ENCODE peak calls at places on chromosomes 1 and 21, in five cellular contexts. H is GM12878, B is A549, N is cardiac muscle cell, P is progenitor cell of endocrine pancreas. A is an unnamed sample.

GRCh38 chr1:226309398-226310122 is 596 bp upstream of the LIN9 start:
- DNase-seq in N (peak), B (peak), P (no peak), H (no peak), A (no peak)

GRCh38 chr1:231407537-231408396 is 14.3 kb downstream of the EGLN1 start:
- DNase-seq in P (no peak), B (peak), N (peak), H (no peak), A (no peak)

GRCh38 chr1:36217667-36218066 is 6.6 kb upstream of the THRAP3 start:
- DNase-seq in N (peak), H (no peak), B (peak), P (no peak), A (no peak)

GRCh38 chr21:26148071-26148470 is 22.5 kb downstream of the APP start:
- DNase-seq in P (no peak), H (no peak), N (peak), B (peak), A (no peak)

GRCh38 chr1:239999170-239999569 is 92.5 kb upstream of the FMN2 start:
- DNase-seq in H (no peak), B (no peak), N (no peak), P (no peak), A (no peak)

GRCh38 chr1:169879034-169879835 is 14.5 kb downstream of the SCYL3 start:
- DNase-seq in N (no peak), H (no peak), P (no peak), B (no peak), A (no peak)

GRCh38 chr1:182446033-182446669 is 3.8 kb upstream of the RGSL1 start:
- DNase-seq in P (no peak), B (peak), N (peak), H (peak), A (peak)

GRCh38 chr1:68449901-68450300 is at the start of gene RPE65:
- DNase-seq in N (peak), P (no peak), B (no peak), H (no peak), A (no peak)

GRCh38 chr1:183956559-183957188 is 80.9 kb downstream of the COLGALT2 start:
- DNase-seq in H (peak), B (peak), P (no peak), N (peak), A (peak)

GRCh38 chr1:81573458-81573857 is 227.3 kb upstream of the ADGRL2 start:
- DNase-seq in B (no peak), H (no peak), N (no peak), P (no peak), A (no peak)

GRCh38 chr21:42636535-42636914 is 16.9 kb upstream of the PDE9A start:
- DNase-seq in B (no peak), H (no peak), N (peak), P (no peak), A (no peak)

GRCh38 chr1:243946946-243947345 is 96.9 kb upstream of the AKT3 start:
- DNase-seq in N (peak), P (no peak), H (no peak), B (peak), A (no peak)

GRCh38 chr1:197559244-197559643 is 216.0 kb downstream of the DENND1B start:
- DNase-seq in H (no peak), P (no peak), B (no peak), N (no peak), A (no peak)

GRCh38 chr1:234484991-234485739 is 6.2 kb upstream of the TARBP1 start:
- DNase-seq in N (no peak), B (no peak), H (no peak), P (no peak), A (no peak)

GRCh38 chr1:42670425-42670824 is 11.8 kb upstream of the YBX1 start:
- DNase-seq in H (no peak), P (no peak), N (no peak), B (no peak), A (no peak)

GRCh38 chr1:4660917-4661594 is 6.6 kb downstream of the AJAP1 start:
- DNase-seq in N (no peak), P (no peak), H (no peak), B (no peak), A (no peak)

GRCh38 chr1:93601686-93602085 is 80.0 kb downstream of the BCAR3 start:
- DNase-seq in N (no peak), B (no peak), H (no peak), P (no peak), A (no peak)

GRCh38 chr1:171103862-171104261 is 13.2 kb downstream of the FMO3 start:
- DNase-seq in P (no peak), H (no peak), N (no peak), B (no peak), A (no peak)

GRCh38 chr1:171110485-171111340 is 20.0 kb downstream of the FMO3 start:
- DNase-seq in N (peak), P (no peak), B (no peak), H (no peak), A (no peak)

GRCh38 chr1:171113377-171113776 is 22.7 kb downstream of the FMO3 start:
- DNase-seq in H (no peak), P (no peak), N (no peak), B (no peak), A (no peak)

GRCh38 chr1:171107257-171107940 is 16.7 kb downstream of the FMO3 start:
- DNase-seq in P (no peak), B (no peak), N (peak), H (no peak), A (no peak)

DNA sequence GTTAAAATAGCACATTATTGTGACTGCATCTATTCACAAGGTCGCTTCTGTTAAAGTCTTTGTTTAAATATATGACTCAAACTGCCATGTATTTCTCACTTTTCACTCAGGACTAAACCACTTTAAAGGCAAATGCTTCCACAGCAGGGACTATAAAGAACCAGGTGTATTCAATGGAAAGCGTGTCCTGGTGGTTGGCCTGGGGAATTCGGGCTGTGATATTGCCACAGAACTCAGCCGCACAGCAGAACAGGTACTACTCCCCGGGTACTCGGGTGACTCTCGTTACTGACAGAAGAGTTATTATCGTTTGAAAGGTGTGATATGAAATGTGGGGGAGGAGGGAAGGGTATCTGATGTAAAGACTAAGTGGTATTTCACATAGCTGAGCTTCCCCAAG is 17.3 kb downstream of the FMO3 start:
- DNase-seq in B (no peak), P (no peak), H (no peak), N (no peak), A (no peak)
- TF ChIP-seq CTCF in B (no peak), P (no peak), H (no peak), N (no peak), A (no peak)

DNA sequence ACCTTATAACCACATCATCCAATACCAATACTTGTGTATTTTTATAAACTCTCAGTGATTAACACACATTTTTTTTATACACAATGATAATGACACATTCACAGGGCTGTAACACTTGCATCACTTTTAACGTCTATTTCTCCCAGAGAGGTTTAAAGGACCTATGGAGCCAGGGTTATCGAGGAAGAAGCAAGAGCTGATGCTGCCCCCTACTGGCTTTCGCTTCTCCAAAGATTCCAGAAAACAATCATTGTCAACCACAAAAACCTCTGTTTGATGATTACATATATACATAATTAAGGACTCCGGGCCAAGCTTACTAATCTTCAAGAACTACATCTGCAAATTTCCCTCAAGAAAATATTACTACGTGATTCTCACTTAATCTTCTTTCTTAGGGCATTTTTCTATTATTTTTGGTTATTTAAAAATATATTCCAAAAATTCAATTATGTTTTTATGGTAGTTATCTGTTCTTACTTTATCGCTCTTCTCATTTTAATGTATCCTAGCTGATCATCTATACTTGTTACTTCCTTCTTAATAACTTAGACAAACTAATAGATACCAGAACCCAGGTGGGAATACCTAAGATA is 214.5 kb downstream of the VAV3 start:
- DNase-seq in P (peak), B (peak), H (peak), N (peak), A (no peak)
- TF ChIP-seq CTCF in P (peak), B (peak), H (peak), N (peak), A (peak)

DNA sequence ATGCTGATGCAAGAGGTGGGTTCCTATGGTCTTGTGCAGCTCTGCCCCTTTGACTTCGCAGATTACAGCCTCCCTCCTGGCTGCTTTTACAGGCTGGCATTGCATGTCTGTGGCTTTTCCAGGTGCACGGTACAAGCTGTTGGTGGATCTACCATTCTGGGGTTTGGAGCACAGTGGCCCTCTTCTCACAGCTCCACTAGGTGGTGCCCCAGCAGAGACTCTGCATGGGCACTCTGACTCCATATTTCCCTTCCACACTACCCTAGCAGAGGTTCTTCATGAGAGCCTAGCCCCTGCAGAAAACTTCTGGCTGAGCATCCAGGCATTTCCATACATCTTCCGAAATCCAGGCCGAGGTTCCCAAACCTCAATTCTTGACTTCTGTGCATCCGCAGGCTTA is 989.0 kb downstream of the PLA2G4A start:
- DNase-seq in B (no peak), N (no peak), P (no peak), H (no peak), A (no peak)
- TF ChIP-seq CTCF in B (no peak), N (no peak), P (no peak), H (peak), A (peak)

GRCh38 chr1:201230676-201231075 is 40.1 kb downstream of the IGFN1 start:
- DNase-seq in P (no peak), N (no peak), B (no peak), H (no peak), A (no peak)

GRCh38 chr1:201229095-201229494 is 38.5 kb downstream of the IGFN1 start:
- DNase-seq in P (no peak), B (no peak), N (no peak), H (no peak), A (no peak)

GRCh38 chr1:201226859-201227488 is 36.4 kb downstream of the IGFN1 start:
- DNase-seq in N (no peak), B (no peak), P (no peak), H (no peak), A (no peak)

GRCh38 chr1:201228011-201228983 is 37.7 kb downstream of the IGFN1 start:
- DNase-seq in B (no peak), P (no peak), H (no peak), N (no peak), A (no peak)

DNA sequence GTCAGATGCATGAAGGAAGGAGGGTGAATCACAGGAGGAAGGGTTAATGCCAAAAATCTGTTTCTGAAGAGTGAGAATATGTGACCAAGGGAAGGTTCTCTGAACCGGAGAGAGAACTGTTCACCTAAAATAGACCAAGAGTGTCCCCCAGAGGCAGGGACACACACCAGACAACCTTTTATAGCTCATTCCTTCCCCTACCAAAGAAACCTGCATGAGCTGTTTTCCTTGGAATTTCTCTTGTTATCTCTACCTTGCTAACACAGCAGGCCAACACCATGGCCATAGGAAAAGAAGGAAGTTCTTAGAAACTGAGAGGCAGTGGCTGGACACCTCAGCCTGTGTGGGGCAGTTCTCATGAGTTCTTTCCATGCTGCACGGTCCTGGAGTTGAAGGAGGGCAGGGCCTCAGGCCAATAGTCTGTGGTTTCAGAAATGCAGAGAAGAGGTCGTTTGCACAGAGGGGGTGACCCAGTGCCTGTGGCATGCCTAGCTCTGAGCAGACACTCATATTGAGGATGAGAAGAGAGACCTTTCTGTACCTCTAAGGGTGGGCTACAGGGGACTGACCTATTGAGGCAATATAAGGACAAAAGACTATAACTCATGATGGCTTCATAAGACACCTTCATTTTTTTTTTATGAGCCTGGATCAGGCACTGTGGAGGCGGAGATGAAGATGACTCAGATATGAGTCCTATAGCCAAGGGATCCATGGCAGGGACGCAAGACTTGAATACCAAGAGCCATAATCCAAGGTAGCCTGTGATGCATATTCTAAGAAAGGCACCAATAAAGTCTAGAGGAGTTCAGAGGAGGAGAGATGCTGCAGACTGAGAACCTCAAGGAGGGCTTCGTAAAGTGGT is 39.4 kb downstream of the IGFN1 start:
- DNase-seq in P (no peak), B (no peak), H (no peak), N (peak), A (no peak)
- TF ChIP-seq CTCF in P (peak), B (peak), H (no peak), N (no peak), A (no peak)

GRCh38 chr1:22709227-22709626 is 1.4 kb upstream of the EPHB2 start:
- DNase-seq in P (no peak), B (peak), H (no peak), N (no peak), A (no peak)
- TF ChIP-seq CTCF in P (peak), B (peak), H (no peak), N (peak), A (no peak)

GRCh38 chr1:143698016-143698415 is 273.8 kb downstream of the FAM72C start:
- DNase-seq in H (no peak), P (no peak), B (peak), N (peak), A (peak)
- TF ChIP-seq CTCF in H (peak), P (peak), B (peak), N (peak), A (peak)

GRCh38 chr1:91507330-91507729 is 6.7 kb downstream of the CDC7 start:
- DNase-seq in B (no peak), N (peak), P (no peak), H (no peak), A (no peak)
- TF ChIP-seq CTCF in B (peak), N (no peak), P (no peak), H (no peak), A (no peak)

DNA sequence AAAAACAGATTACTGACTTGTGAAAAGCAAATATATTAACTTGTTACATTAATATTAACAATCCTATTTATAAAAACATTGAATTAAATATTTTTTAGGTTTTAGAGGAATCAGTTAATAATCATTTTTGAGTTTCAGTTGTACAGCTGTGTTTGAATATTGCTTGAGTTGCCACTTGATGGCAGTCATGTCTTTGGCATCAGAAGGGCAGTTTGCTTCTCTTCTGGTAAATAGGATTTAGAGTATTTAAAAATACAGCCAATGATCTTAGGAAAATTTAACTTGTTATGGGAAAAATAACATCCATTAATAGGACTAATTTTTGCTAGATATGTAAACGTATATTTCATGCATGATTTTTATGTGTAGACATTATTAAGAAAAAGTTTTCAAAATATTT is 234.1 kb downstream of the NCAM2 start:
- DNase-seq in N (peak), P (no peak), B (no peak), H (no peak), A (no peak)
- TF ChIP-seq CTCF in N (peak), P (peak), B (no peak), H (peak), A (no peak)

GRCh38 chr1:236313412-236313811 is 31.7 kb upstream of the ERO1B start:
- DNase-seq in N (no peak), P (no peak), B (no peak), H (no peak), A (no peak)
- TF ChIP-seq CTCF in N (no peak), P (no peak), B (no peak), H (no peak), A (no peak)

GRCh38 chr1:222096476-222096772 is 354.5 kb upstream of the DUSP10 start:
- DNase-seq in P (no peak), N (no peak), B (no peak), H (no peak), A (no peak)
- TF ChIP-seq CTCF in P (no peak), N (no peak), B (no peak), H (no peak), A (no peak)

A was measured in GM06990.